ENCODE peak calls at places on chromosomes 3 and 15, in four cellular contexts. V is SK-N-SH, Z is H1, J is K562. A is an unnamed sample.

GRCh38 chr3:77041156-77041696 is 1.3 kb downstream of the ROBO2 start:
- DNase-seq in V (no peak), Z (no peak), J (peak), A (no peak)

GRCh38 chr3:46369675-46370132 is 1.0 kb upstream of the CCR5 start:
- DNase-seq in V (no peak), Z (no peak), J (no peak), A (no peak)

GRCh38 chr3:107412376-107412775 is 35.1 kb downstream of the CCDC54 start:
- DNase-seq in V (no peak), Z (no peak), J (no peak), A (no peak)

GRCh38 chr3:108090066-108090700 is 648 bp downstream of the CD47 start:
- DNase-seq in V (no peak), Z (peak), J (peak), A (peak)

GRCh38 chr15:98433302-98433701 is 215.0 kb upstream of the IGF1R start:
- DNase-seq in V (no peak), Z (no peak), J (no peak), A (no peak)

GRCh38 chr3:144162042-144162441 is 190.4 kb downstream of the DIPK2A start:
- DNase-seq in V (no peak), Z (no peak), J (no peak), A (no peak)

GRCh38 chr3:149657796-149658443 is at the start of gene WWTR1:
- DNase-seq in V (peak), Z (peak), J (no peak), A (peak)

GRCh38 chr15:48358681-48359152 is 27.5 kb downstream of the DUT start:
- DNase-seq in V (no peak), Z (no peak), J (no peak), A (no peak)

GRCh38 chr3:123419156-123419849 is 29.6 kb downstream of the ADCY5 start:
- DNase-seq in V (no peak), Z (no peak), J (no peak), A (no peak)
- TF ChIP-seq TAF1 in V (no peak), Z (no peak), J (no peak), A (no peak)

GRCh38 chr15:68797589-68798377 is 22.9 kb downstream of the ANP32A start:
- DNase-seq in V (peak), Z (no peak), J (peak), A (no peak)
- TF ChIP-seq TAF1 in V (no peak), Z (no peak), J (no peak), A (no peak)

GRCh38 chr15:88396382-88396781 is 70.8 kb downstream of the MRPL46 start:
- DNase-seq in V (no peak), Z (no peak), J (no peak), A (no peak)

GRCh38 chr15:88398011-88398410 is 69.2 kb downstream of the MRPL46 start:
- DNase-seq in V (no peak), Z (no peak), J (no peak), A (no peak)

GRCh38 chr15:88399021-88399685 is 68.0 kb downstream of the MRPL46 start:
- DNase-seq in V (no peak), Z (no peak), J (no peak), A (no peak)

GRCh38 chr15:88395241-88395640 is 71.9 kb downstream of the MRPL46 start:
- DNase-seq in V (no peak), Z (no peak), J (no peak), A (no peak)

GRCh38 chr15:88397506-88397905 is 69.7 kb downstream of the MRPL46 start:
- DNase-seq in V (no peak), Z (no peak), J (no peak), A (no peak)
- TF ChIP-seq TAF1 in V (no peak), Z (no peak), J (no peak), A (no peak)

DNA sequence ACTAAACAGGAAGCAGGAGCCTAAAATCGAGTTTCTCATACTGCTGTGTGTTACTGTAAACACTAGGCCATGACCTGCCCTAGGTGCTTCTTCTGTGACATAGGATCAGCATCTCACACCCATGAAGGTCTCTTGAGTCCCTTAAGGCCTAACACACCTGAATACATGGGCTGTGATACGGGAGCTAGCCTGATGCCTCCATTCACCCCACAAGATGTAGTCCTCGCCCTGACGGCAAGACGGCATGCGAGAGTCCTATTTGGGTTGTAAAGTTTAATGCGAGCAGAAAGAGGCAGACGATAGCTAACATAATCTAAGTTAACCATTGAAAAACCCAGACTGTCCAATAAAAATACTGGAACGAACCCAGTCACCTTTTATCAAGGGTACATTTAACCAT is 241.1 kb upstream of the ICE2 start:
- DNase-seq in V (no peak), Z (no peak), J (no peak), A (no peak)
- TF ChIP-seq TAF1 in V (no peak), Z (no peak), J (no peak), A (no peak)

GRCh38 chr15:20294651-20295237 is 246.9 kb downstream of the GOLGA6L6 start:
- DNase-seq in V (no peak), Z (peak), J (no peak), A (no peak)
- TF ChIP-seq TAF1 in V (no peak), Z (no peak), J (no peak), A (no peak)

GRCh38 chr15:55224892-55225291 is 28.2 kb upstream of the RSL24D1 start:
- DNase-seq in V (no peak), Z (no peak), J (no peak), A (no peak)

GRCh38 chr15:55222588-55222987 is 25.8 kb upstream of the RSL24D1 start:
- DNase-seq in V (no peak), Z (no peak), J (no peak), A (no peak)

GRCh38 chr15:55221090-55222011 is 24.6 kb upstream of the RSL24D1 start:
- DNase-seq in V (no peak), Z (no peak), J (no peak), A (no peak)

GRCh38 chr15:55230051-55230670 is 33.4 kb upstream of the RSL24D1 start:
- DNase-seq in V (no peak), Z (no peak), J (no peak), A (no peak)

GRCh38 chr15:55226127-55226526 is 29.4 kb upstream of the RSL24D1 start:
- DNase-seq in V (no peak), Z (no peak), J (no peak), A (no peak)
- TF ChIP-seq TAF1 in V (no peak), Z (no peak), J (no peak), A (no peak)